ENCODE peak calls at places on chromosomes 6 and 20, in nine cellular contexts. One of them, this sample, is unnamed.

GRCh38 chr20:2585811-2586210 is 49.4 kb downstream of the TMC2 start:
- DNase-seq in H1: peak
- DNase-seq in IMR-90: peak
- DNase-seq in right lobe of liver: no peak
- DNase-seq in sigmoid colon: no peak
- DNase-seq in suprapubic skin: no peak
- DNase-seq in prostate gland: no peak
- DNase-seq in uterus: no peak
- DNase-seq in HCT116: no peak
- DNase-seq in this sample: no peak

GRCh38 chr6:90098025-90098474 is 198.6 kb downstream of the BACH2 start:
- DNase-seq in H1: no peak
- DNase-seq in IMR-90: peak
- DNase-seq in right lobe of liver: no peak
- DNase-seq in sigmoid colon: peak
- DNase-seq in suprapubic skin: peak
- DNase-seq in prostate gland: peak
- DNase-seq in uterus: peak
- DNase-seq in HCT116: no peak
- DNase-seq in this sample: no peak

GRCh38 chr6:33313709-33314514 is at the start of gene TAPBP:
- DNase-seq in H1: peak
- DNase-seq in IMR-90: peak
- DNase-seq in right lobe of liver: peak
- DNase-seq in sigmoid colon: peak
- DNase-seq in suprapubic skin: peak
- DNase-seq in prostate gland: peak
- DNase-seq in uterus: peak
- DNase-seq in HCT116: no peak
- DNase-seq in this sample: peak

GRCh38 chr6:169913096-169913615 is 161.7 kb downstream of the ERMARD start:
- DNase-seq in H1: no peak
- DNase-seq in IMR-90: no peak
- DNase-seq in right lobe of liver: no peak
- DNase-seq in sigmoid colon: no peak
- DNase-seq in suprapubic skin: no peak
- DNase-seq in prostate gland: no peak
- DNase-seq in uterus: no peak
- DNase-seq in HCT116: no peak
- DNase-seq in this sample: no peak

GRCh38 chr6:19320066-19320465 is 517.1 kb upstream of the ID4 start:
- DNase-seq in H1: no peak
- DNase-seq in IMR-90: no peak
- DNase-seq in right lobe of liver: no peak
- DNase-seq in sigmoid colon: no peak
- DNase-seq in suprapubic skin: no peak
- DNase-seq in prostate gland: peak
- DNase-seq in uterus: no peak
- DNase-seq in HCT116: no peak
- DNase-seq in this sample: no peak

GRCh38 chr6:116327803-116328527 is 42.8 kb upstream of the DSE start:
- DNase-seq in H1: no peak
- DNase-seq in IMR-90: peak
- DNase-seq in right lobe of liver: no peak
- DNase-seq in sigmoid colon: no peak
- DNase-seq in suprapubic skin: no peak
- DNase-seq in prostate gland: no peak
- DNase-seq in uterus: no peak
- DNase-seq in HCT116: no peak
- DNase-seq in this sample: no peak

GRCh38 chr6:141653590-141653989 is 479.1 kb upstream of the GJE1 start:
- DNase-seq in H1: no peak
- DNase-seq in IMR-90: no peak
- DNase-seq in right lobe of liver: peak
- DNase-seq in sigmoid colon: no peak
- DNase-seq in suprapubic skin: no peak
- DNase-seq in prostate gland: no peak
- DNase-seq in uterus: no peak
- DNase-seq in HCT116: no peak
- DNase-seq in this sample: no peak

GRCh38 chr6:111792914-111793700 is 80.1 kb downstream of the FYN start:
- DNase-seq in H1: no peak
- DNase-seq in IMR-90: no peak
- DNase-seq in right lobe of liver: no peak
- DNase-seq in sigmoid colon: no peak
- DNase-seq in suprapubic skin: no peak
- DNase-seq in prostate gland: no peak
- DNase-seq in uterus: no peak
- DNase-seq in HCT116: no peak
- DNase-seq in this sample: no peak

GRCh38 chr6:72911463-72912153 is 289.7 kb downstream of the KCNQ5 start:
- DNase-seq in H1: no peak
- DNase-seq in IMR-90: peak
- DNase-seq in right lobe of liver: no peak
- DNase-seq in sigmoid colon: no peak
- DNase-seq in suprapubic skin: no peak
- DNase-seq in prostate gland: no peak
- DNase-seq in uterus: no peak
- DNase-seq in HCT116: no peak
- DNase-seq in this sample: no peak

GRCh38 chr6:105598264-105598663 is 195.4 kb upstream of the PREP start:
- DNase-seq in H1: no peak
- DNase-seq in IMR-90: no peak
- DNase-seq in right lobe of liver: no peak
- DNase-seq in sigmoid colon: no peak
- DNase-seq in suprapubic skin: no peak
- DNase-seq in prostate gland: no peak
- DNase-seq in uterus: no peak
- DNase-seq in HCT116: no peak
- DNase-seq in this sample: no peak

GRCh38 chr20:36929290-36929689 is 22.2 kb downstream of the SAMHD1 start:
- DNase-seq in H1: no peak
- DNase-seq in IMR-90: peak
- DNase-seq in right lobe of liver: no peak
- DNase-seq in sigmoid colon: no peak
- DNase-seq in suprapubic skin: peak
- DNase-seq in prostate gland: no peak
- DNase-seq in uterus: no peak
- DNase-seq in HCT116: no peak
- DNase-seq in this sample: no peak

GRCh38 chr20:10478930-10479329 is 43.8 kb downstream of the SLX4IP start:
- DNase-seq in H1: no peak
- DNase-seq in IMR-90: no peak
- DNase-seq in right lobe of liver: no peak
- DNase-seq in sigmoid colon: no peak
- DNase-seq in suprapubic skin: no peak
- DNase-seq in prostate gland: no peak
- DNase-seq in uterus: no peak
- DNase-seq in HCT116: no peak
- DNase-seq in this sample: no peak

GRCh38 chr20:45987108-45987780 is 15.2 kb upstream of the ZNF335 start:
- DNase-seq in H1: peak
- DNase-seq in IMR-90: peak
- DNase-seq in right lobe of liver: peak
- DNase-seq in sigmoid colon: peak
- DNase-seq in suprapubic skin: no peak
- DNase-seq in prostate gland: peak
- DNase-seq in uterus: peak
- DNase-seq in HCT116: peak
- DNase-seq in this sample: peak

GRCh38 chr6:101605426-101605825 is 211.9 kb downstream of the GRIK2 start:
- DNase-seq in H1: no peak
- DNase-seq in IMR-90: no peak
- DNase-seq in right lobe of liver: no peak
- DNase-seq in sigmoid colon: no peak
- DNase-seq in suprapubic skin: no peak
- DNase-seq in prostate gland: no peak
- DNase-seq in uterus: no peak
- DNase-seq in HCT116: no peak
- DNase-seq in this sample: no peak

GRCh38 chr6:124961784-124962611 is at the start of gene RNF217:
- DNase-seq in H1: peak
- DNase-seq in IMR-90: peak
- DNase-seq in right lobe of liver: peak
- DNase-seq in sigmoid colon: peak
- DNase-seq in suprapubic skin: peak
- DNase-seq in prostate gland: peak
- DNase-seq in uterus: peak
- DNase-seq in HCT116: no peak
- DNase-seq in this sample: peak

GRCh38 chr6:124963416-124964083 is 1.3 kb downstream of the RNF217 start:
- DNase-seq in H1: no peak
- DNase-seq in IMR-90: peak
- DNase-seq in right lobe of liver: peak
- DNase-seq in sigmoid colon: no peak
- DNase-seq in suprapubic skin: no peak
- DNase-seq in prostate gland: no peak
- DNase-seq in uterus: no peak
- DNase-seq in HCT116: no peak
- DNase-seq in this sample: no peak

GRCh38 chr6:124962617-124963415 is 579 bp downstream of the RNF217 start:
- DNase-seq in H1: peak
- DNase-seq in IMR-90: peak
- DNase-seq in right lobe of liver: peak
- DNase-seq in sigmoid colon: peak
- DNase-seq in suprapubic skin: no peak
- DNase-seq in prostate gland: peak
- DNase-seq in uterus: peak
- DNase-seq in HCT116: no peak
- DNase-seq in this sample: peak

GRCh38 chr6:124964764-124965105 is 2.5 kb downstream of the RNF217 start:
- DNase-seq in H1: no peak
- DNase-seq in IMR-90: no peak
- DNase-seq in right lobe of liver: no peak
- DNase-seq in sigmoid colon: no peak
- DNase-seq in suprapubic skin: no peak
- DNase-seq in prostate gland: no peak
- DNase-seq in uterus: no peak
- DNase-seq in HCT116: no peak
- DNase-seq in this sample: no peak

DNA sequence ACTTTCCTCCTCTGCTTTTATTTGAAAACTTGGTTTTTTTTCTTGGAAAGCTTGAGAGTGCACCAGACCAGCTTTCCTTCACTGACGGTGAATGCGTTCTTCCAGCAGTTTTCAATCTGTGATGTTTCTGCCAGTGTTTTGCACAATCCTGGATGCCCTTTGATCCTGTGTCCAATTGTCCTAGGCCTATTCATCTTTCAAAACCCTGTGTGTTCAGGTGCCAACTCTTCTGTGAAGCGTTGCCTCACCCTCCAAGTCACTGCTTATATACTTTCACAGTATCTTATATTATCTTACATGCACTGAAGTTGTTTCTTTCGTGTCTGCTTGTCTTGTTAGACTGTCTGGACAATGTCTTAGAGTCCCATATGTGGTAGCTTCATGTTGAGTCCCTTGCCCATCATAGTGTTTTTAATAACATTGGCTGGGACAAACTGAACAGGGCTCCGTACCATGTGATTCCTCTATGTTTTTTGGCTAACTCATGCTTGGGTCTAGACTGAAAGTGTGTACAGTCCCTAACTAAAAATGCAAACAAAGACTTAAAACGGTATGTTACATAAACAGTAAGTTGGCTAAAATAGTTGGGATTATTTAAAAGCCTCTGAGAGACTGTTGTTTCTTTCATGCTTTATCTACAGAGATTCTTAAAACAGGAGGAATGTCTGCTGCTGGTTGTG is 2.0 kb downstream of the RNF217 start:
- DNase-seq in H1: no peak
- DNase-seq in IMR-90: peak
- DNase-seq in right lobe of liver: peak
- DNase-seq in sigmoid colon: peak
- DNase-seq in suprapubic skin: no peak
- DNase-seq in prostate gland: no peak
- DNase-seq in uterus: peak
- DNase-seq in HCT116: no peak
- DNase-seq in this sample: no peak
- TF ChIP-seq POLR2A in H1: no peak
- TF ChIP-seq POLR2A in IMR-90: no peak
- TF ChIP-seq POLR2A in right lobe of liver: peak
- TF ChIP-seq POLR2A in sigmoid colon: no peak
- TF ChIP-seq POLR2A in suprapubic skin: no peak
- TF ChIP-seq POLR2A in prostate gland: no peak
- TF ChIP-seq POLR2A in uterus: no peak
- TF ChIP-seq POLR2A in HCT116: no peak
- TF ChIP-seq POLR2A in this sample: no peak

GRCh38 chr6:5248302-5249098 is 12.2 kb downstream of the LYRM4 start:
- DNase-seq in H1: no peak
- DNase-seq in IMR-90: no peak
- DNase-seq in right lobe of liver: no peak
- DNase-seq in sigmoid colon: no peak
- DNase-seq in suprapubic skin: no peak
- DNase-seq in prostate gland: no peak
- DNase-seq in uterus: no peak
- DNase-seq in HCT116: no peak
- DNase-seq in this sample: no peak
- H3K27ac ChIP-seq in H1: no peak
- H3K27ac ChIP-seq in IMR-90: no peak
- H3K27ac ChIP-seq in right lobe of liver: no peak
- H3K27ac ChIP-seq in sigmoid colon: no peak
- H3K27ac ChIP-seq in suprapubic skin: no peak
- H3K27ac ChIP-seq in prostate gland: no peak
- H3K27ac ChIP-seq in uterus: no peak
- H3K27ac ChIP-seq in HCT116: no peak
- H3K27ac ChIP-seq in this sample: no peak

GRCh38 chr6:30690403-30691207 is at the start of gene NRM:
- DNase-seq in H1: peak
- DNase-seq in IMR-90: peak
- DNase-seq in right lobe of liver: peak
- DNase-seq in sigmoid colon: peak
- DNase-seq in suprapubic skin: peak
- DNase-seq in prostate gland: peak
- DNase-seq in uterus: peak
- DNase-seq in HCT116: no peak
- DNase-seq in this sample: peak
- TF ChIP-seq POLR2A in H1: peak
- TF ChIP-seq POLR2A in IMR-90: peak
- TF ChIP-seq POLR2A in right lobe of liver: peak
- TF ChIP-seq POLR2A in sigmoid colon: no peak
- TF ChIP-seq POLR2A in suprapubic skin: no peak
- TF ChIP-seq POLR2A in prostate gland: peak
- TF ChIP-seq POLR2A in uterus: no peak
- TF ChIP-seq POLR2A in HCT116: peak
- TF ChIP-seq POLR2A in this sample: no peak

GRCh38 chr6:43427406-43428111 is at the start of gene ABCC10:
- DNase-seq in H1: peak
- DNase-seq in IMR-90: peak
- DNase-seq in right lobe of liver: peak
- DNase-seq in sigmoid colon: peak
- DNase-seq in suprapubic skin: peak
- DNase-seq in prostate gland: peak
- DNase-seq in uterus: peak
- DNase-seq in HCT116: peak
- DNase-seq in this sample: peak
- H3K27ac ChIP-seq in H1: peak
- H3K27ac ChIP-seq in IMR-90: peak
- H3K27ac ChIP-seq in right lobe of liver: peak
- H3K27ac ChIP-seq in sigmoid colon: peak
- H3K27ac ChIP-seq in suprapubic skin: peak
- H3K27ac ChIP-seq in prostate gland: peak
- H3K27ac ChIP-seq in uterus: peak
- H3K27ac ChIP-seq in HCT116: peak
- H3K27ac ChIP-seq in this sample: peak

This sample was measured in stomach.